ENCODE peak calls at places on chromosomes 16 and 17, in four cellular contexts. I is left ventricle myocardium inferior; E is upper lobe of right lung; P is effector memory CD4-positive, alpha-beta T cell. L is an unnamed sample. For H3K27me3 and H3K4me1, the result is how much of the 10 kb centered on the place peaks cover.

GRCh38 chr16:5502467-5502869 is 404.9 kb upstream of the EEF2KMT start:
- DNase-seq in E (no peak), P (no peak), I (no peak), L (no peak)

GRCh38 chr17:69506489-69506888 is 92.0 kb downstream of the MAP2K6 start:
- DNase-seq in P (no peak), I (no peak), E (no peak), L (no peak)

GRCh38 chr16:8630205-8630953 is 8.9 kb downstream of the METTL22 start:
- DNase-seq in P (no peak), E (no peak), I (no peak), L (no peak)

GRCh38 chr16:4244254-4244812 is 2.5 kb upstream of the SRL start:
- DNase-seq in I (no peak), P (no peak), E (no peak), L (no peak)

GRCh38 chr17:83179378-83179777 is 100.0 kb downstream of the METRNL start:
- DNase-seq in P (no peak), I (no peak), E (no peak), L (no peak)

GRCh38 chr16:48421741-48422140 is 36.5 kb upstream of the SIAH1 start:
- DNase-seq in P (no peak), I (no peak), E (no peak), L (no peak)

GRCh38 chr16:11833951-11834695 is 17.2 kb downstream of the RSL1D1 start:
- DNase-seq in P (no peak), E (no peak), I (no peak), L (peak)

GRCh38 chr16:16167927-16168326 is 55.4 kb downstream of the ABCC6 start:
- DNase-seq in P (no peak), I (no peak), E (peak), L (no peak)

GRCh38 chr16:85387171-85387507 is 226.0 kb upstream of the GSE1 start:
- DNase-seq in E (peak), I (peak), P (no peak), L (no peak)

GRCh38 chr17:9644910-9645751 is at the start of gene USP43:
- DNase-seq in I (no peak), P (no peak), E (peak), L (no peak)

GRCh38 chr16:86883583-86884188 is 305.3 kb downstream of the FOXL1 start:
- DNase-seq in P (no peak), I (no peak), E (peak), L (no peak)

GRCh38 chr17:77727216-77727615 is 231.3 kb upstream of the TNRC6C start:
- DNase-seq in I (no peak), E (no peak), P (no peak), L (no peak)

GRCh38 chr16:81461756-81462155 is 17.1 kb downstream of the CMIP start:
- DNase-seq in E (no peak), I (no peak), P (no peak), L (no peak)

GRCh38 chr17:29723283-29724047 is 100.8 kb upstream of the CORO6 start:
- DNase-seq in P (no peak), E (no peak), I (no peak), L (no peak)

GRCh38 chr17:7956208-7956965 is 24.4 kb downstream of the CNTROB start:
- DNase-seq in P (no peak), E (peak), I (peak), L (no peak)

GRCh38 chr17:6843241-6843890 is 11.8 kb upstream of the TEKT1 start:
- DNase-seq in E (no peak), P (no peak), I (no peak), L (no peak)

GRCh38 chr16:4795181-4795827 is at the start of gene SMIM22:
- DNase-seq in I (no peak), P (no peak), E (peak), L (no peak)

GRCh38 chr17:78343433-78344201 is 16.3 kb downstream of the SOCS3 start:
- DNase-seq in I (no peak), E (peak), P (peak), L (no peak)

GRCh38 chr17:83174859-83175550 is 95.6 kb downstream of the METRNL start:
- DNase-seq in E (no peak), I (no peak), P (no peak), L (no peak)

GRCh38 chr17:81253358-81254131 is 14.4 kb downstream of the NDUFAF8 start:
- DNase-seq in E (no peak), P (peak), I (no peak), L (peak)

GRCh38 chr16:50093607-50094570 is 28.1 kb downstream of the HEATR3 start:
- DNase-seq in E (peak), I (peak), P (peak), L (peak)

GRCh38 chr17:40560592-40561293 is 4.5 kb downstream of the CCR7 start:
- DNase-seq in I (no peak), P (peak), E (peak), L (peak)

GRCh38 chr17:4381690-4382671 is 15.5 kb upstream of the UBE2G1 start:
- DNase-seq in I (no peak), E (no peak), P (no peak), L (no peak)

GRCh38 chr17:68600123-68600880 is 865 bp downstream of the FAM20A start:
- DNase-seq in P (no peak), I (peak), E (peak), L (peak)

GRCh38 chr17:82611140-82612058 is 36.8 kb downstream of the WDR45B start:
- DNase-seq in I (no peak), E (no peak), P (no peak), L (peak)

GRCh38 chr17:45791935-45792334 is 7.8 kb downstream of the CRHR1 start:
- DNase-seq in I (no peak), P (no peak), E (no peak), L (no peak)

GRCh38 chr17:45789874-45790273 is 5.8 kb downstream of the CRHR1 start:
- DNase-seq in I (no peak), E (no peak), P (no peak), L (no peak)

GRCh38 chr17:45792437-45792836 is 8.3 kb downstream of the CRHR1 start:
- DNase-seq in P (no peak), E (no peak), I (no peak), L (no peak)

GRCh38 chr17:45791041-45791582 is 7.0 kb downstream of the CRHR1 start:
- DNase-seq in I (no peak), E (no peak), P (no peak), L (no peak)

DNA sequence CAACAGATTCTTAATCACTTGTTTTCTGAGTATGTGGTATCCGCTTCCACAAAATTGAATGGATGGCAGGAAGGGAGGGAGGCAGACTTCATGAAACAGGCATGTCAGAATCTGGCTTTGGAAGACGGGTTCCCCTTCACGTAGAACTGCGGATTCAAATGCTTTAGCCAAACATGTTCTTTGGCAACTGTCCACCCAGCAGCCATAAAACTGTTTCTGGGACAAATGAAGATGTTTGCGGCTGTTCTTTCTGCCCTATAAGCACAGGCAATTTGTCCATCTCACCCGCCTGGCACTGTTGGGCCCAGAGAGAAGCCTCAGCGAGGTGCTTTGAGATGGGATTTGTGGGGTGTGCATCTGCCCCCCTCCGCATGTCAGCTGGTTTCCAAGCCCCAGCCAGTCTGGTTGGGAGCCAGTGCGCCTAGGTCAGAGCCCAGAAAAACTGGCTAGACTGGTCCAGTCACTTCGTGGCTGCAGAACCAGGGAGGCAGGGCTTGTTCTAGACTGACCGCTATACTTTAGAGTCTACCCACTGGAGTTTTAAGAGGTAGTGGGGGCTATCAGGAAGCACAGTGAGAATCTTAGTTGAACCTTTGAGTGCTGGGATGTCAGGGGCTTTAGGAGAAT is 6.3 kb downstream of the CRHR1 start:
- DNase-seq in P (no peak), E (no peak), I (no peak), L (no peak)
- H3K27me3 ChIP-seq in P (under half), E (half or more), I (half or more), L (half or more)

DNA sequence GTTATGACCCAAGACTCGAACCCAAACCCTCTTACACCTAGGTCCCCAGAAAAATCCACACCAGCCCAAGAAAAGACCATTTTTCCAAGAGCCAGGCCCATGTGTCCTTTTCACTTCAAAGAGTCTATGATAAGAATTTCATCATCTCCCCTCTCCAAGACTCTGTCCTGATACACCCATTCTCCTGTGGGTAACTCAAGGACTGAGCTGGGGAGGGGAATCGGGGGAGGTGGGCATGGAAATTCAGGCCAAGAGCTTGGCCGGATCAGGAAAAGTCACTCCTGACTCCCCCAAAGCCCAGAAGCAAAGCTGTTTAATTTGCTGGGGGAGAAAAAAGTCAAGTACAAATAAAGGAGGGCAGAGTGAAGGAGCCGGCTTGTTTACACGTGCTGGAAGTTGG is 3.7 kb downstream of the ACLY start:
- DNase-seq in P (no peak), I (no peak), E (no peak), L (no peak)
- H3K4me1 ChIP-seq in P (under half), I (half or more), E (under half), L (under half)

DNA sequence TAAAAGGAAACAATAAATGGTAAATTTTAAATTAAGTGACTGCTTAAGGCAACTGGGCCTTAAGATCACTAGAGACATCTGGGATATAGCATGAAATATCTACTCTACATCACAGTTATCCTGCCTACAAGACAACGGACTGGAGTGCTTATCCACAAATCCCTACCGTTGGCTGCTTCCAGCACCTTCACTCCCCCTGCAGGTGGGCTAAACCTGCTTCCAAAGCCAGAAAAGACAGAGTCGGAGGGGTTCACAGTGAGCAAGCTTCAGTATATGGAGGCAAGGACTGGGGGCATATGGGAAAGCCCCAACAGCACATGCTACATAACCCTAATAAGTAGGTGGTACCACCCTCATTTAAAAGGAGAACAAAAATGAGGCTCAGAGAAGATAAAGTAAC is 45.3 kb downstream of the GRIN2A start:
- DNase-seq in I (no peak), E (no peak), P (no peak), L (no peak)
- H3K27me3 ChIP-seq in I (under half), E (under half), P (under half), L (under half)

DNA sequence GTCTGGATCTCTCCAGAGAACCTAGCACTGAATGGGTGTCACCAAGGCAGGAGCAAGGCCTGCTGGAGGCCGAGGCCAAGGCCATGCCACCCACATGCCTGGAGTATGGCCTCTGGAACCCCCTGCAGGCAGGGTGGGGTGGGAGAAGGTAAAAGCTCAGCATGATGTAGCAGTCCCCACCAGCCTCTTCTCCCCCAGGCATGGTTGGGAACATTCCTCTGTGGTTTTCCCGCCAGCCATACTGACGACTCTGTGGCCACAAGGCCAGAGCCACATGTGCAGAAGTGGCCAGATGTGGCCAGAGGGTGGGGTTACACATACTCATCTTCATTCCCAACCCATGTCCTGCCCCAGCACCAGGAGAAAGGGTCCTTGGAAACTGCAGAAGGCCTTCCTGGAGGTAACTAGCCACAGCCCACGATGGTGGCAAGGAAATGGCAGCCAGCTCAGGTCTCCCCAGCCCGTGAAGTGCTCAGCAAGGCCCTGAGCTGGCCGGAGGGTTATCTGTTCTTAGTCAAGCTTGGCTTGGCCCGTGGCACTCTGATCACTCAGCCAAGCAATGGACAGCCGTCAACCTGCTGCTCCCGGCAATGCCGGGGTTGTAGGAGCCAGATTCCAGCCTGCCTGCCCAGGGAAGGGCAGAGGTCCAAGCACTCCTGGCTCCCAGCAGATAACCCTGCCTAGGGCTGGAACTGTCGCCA is 26.2 kb downstream of the HDAC5 start:
- DNase-seq in P (no peak), I (peak), E (no peak), L (peak)
- H3K4me1 ChIP-seq in P (under half), I (half or more), E (under half), L (half or more)

GRCh38 chr17:74329378-74329777 is 3.4 kb downstream of the KIF19 start:
- DNase-seq in P (no peak), E (no peak), I (no peak), L (no peak)
- H3K27me3 ChIP-seq in P (under half), E (under half), I (under half), L (under half)